ENCODE peak calls at places on chromosomes 2 and 18, in ten cellular contexts. One of them, this sample, is unnamed.

GRCh38 chr18:66707473-66707872 is 103.6 kb upstream of the CDH19 start:
- DNase-seq in fibroblast of villous mesenchyme: no peak
- DNase-seq in foreskin fibroblast: no peak
- DNase-seq in brain microvascular endothelial cell: no peak
- DNase-seq in CD8-positive, alpha-beta T cell: no peak
- DNase-seq in psoas muscle: no peak
- DNase-seq in adrenal gland: no peak
- DNase-seq in spleen: no peak
- DNase-seq in epithelial cell of esophagus: no peak
- DNase-seq in fibroblast of lung: no peak
- DNase-seq in this sample: no peak

GRCh38 chr18:79526468-79527460 is 131.0 kb downstream of the NFATC1 start:
- DNase-seq in fibroblast of villous mesenchyme: peak; percentile 24
- DNase-seq in fibroblast of lung: no peak
- DNase-seq in brain microvascular endothelial cell: no peak
- DNase-seq in foreskin fibroblast: no peak
- DNase-seq in epithelial cell of esophagus: no peak
- DNase-seq in spleen: peak; percentile 81
- DNase-seq in adrenal gland: no peak
- DNase-seq in psoas muscle: no peak
- DNase-seq in CD8-positive, alpha-beta T cell: no peak
- DNase-seq in this sample: no peak

GRCh38 chr2:177763532-177764265 is 308.9 kb downstream of the PDE11A start:
- DNase-seq in adrenal gland: peak; percentile 81
- DNase-seq in brain microvascular endothelial cell: peak; percentile 58
- DNase-seq in fibroblast of villous mesenchyme: peak; percentile 66
- DNase-seq in CD8-positive, alpha-beta T cell: peak; percentile 76
- DNase-seq in epithelial cell of esophagus: peak; percentile 76
- DNase-seq in fibroblast of lung: peak; percentile 54
- DNase-seq in foreskin fibroblast: peak; percentile 82
- DNase-seq in psoas muscle: peak; percentile 82
- DNase-seq in spleen: peak; percentile 88
- DNase-seq in this sample: no peak

GRCh38 chr18:76827205-76827885 is 5.0 kb downstream of the ZNF236 start:
- DNase-seq in foreskin fibroblast: peak; percentile 54
- DNase-seq in fibroblast of villous mesenchyme: no peak
- DNase-seq in brain microvascular endothelial cell: no peak
- DNase-seq in epithelial cell of esophagus: no peak
- DNase-seq in spleen: no peak
- DNase-seq in CD8-positive, alpha-beta T cell: no peak
- DNase-seq in psoas muscle: no peak
- DNase-seq in adrenal gland: no peak
- DNase-seq in fibroblast of lung: peak; percentile 30
- DNase-seq in this sample: no peak

GRCh38 chr2:216081-216480 is 47.8 kb downstream of the SH3YL1 start:
- DNase-seq in adrenal gland: no peak
- DNase-seq in fibroblast of lung: no peak
- DNase-seq in fibroblast of villous mesenchyme: no peak
- DNase-seq in CD8-positive, alpha-beta T cell: no peak
- DNase-seq in psoas muscle: no peak
- DNase-seq in foreskin fibroblast: peak; percentile 5
- DNase-seq in epithelial cell of esophagus: no peak
- DNase-seq in spleen: no peak
- DNase-seq in brain microvascular endothelial cell: no peak
- DNase-seq in this sample: no peak

GRCh38 chr2:113111823-113112287 is 15.5 kb upstream of the IL1RN start:
- DNase-seq in adrenal gland: no peak
- DNase-seq in fibroblast of villous mesenchyme: no peak
- DNase-seq in fibroblast of lung: no peak
- DNase-seq in brain microvascular endothelial cell: no peak
- DNase-seq in CD8-positive, alpha-beta T cell: no peak
- DNase-seq in psoas muscle: no peak
- DNase-seq in spleen: no peak
- DNase-seq in epithelial cell of esophagus: peak; percentile 83
- DNase-seq in foreskin fibroblast: no peak
- DNase-seq in this sample: no peak

GRCh38 chr2:176189666-176190641 is 1.5 kb downstream of the HOXD1 start:
- DNase-seq in foreskin fibroblast: no peak
- DNase-seq in brain microvascular endothelial cell: no peak
- DNase-seq in epithelial cell of esophagus: no peak
- DNase-seq in fibroblast of villous mesenchyme: no peak
- DNase-seq in CD8-positive, alpha-beta T cell: no peak
- DNase-seq in psoas muscle: no peak
- DNase-seq in adrenal gland: no peak
- DNase-seq in spleen: no peak
- DNase-seq in fibroblast of lung: no peak
- DNase-seq in this sample: no peak

GRCh38 chr2:31784868-31785267 is 204.1 kb upstream of the SRD5A2 start:
- DNase-seq in fibroblast of lung: no peak
- DNase-seq in CD8-positive, alpha-beta T cell: no peak
- DNase-seq in brain microvascular endothelial cell: no peak
- DNase-seq in psoas muscle: no peak
- DNase-seq in adrenal gland: no peak
- DNase-seq in epithelial cell of esophagus: no peak
- DNase-seq in fibroblast of villous mesenchyme: no peak
- DNase-seq in spleen: no peak
- DNase-seq in foreskin fibroblast: no peak
- DNase-seq in this sample: no peak

GRCh38 chr2:38740851-38741541 is 10.2 kb downstream of the SRSF7 start:
- DNase-seq in spleen: no peak
- DNase-seq in fibroblast of villous mesenchyme: peak; percentile 48
- DNase-seq in foreskin fibroblast: peak; percentile 65
- DNase-seq in CD8-positive, alpha-beta T cell: no peak
- DNase-seq in fibroblast of lung: peak; percentile 24
- DNase-seq in psoas muscle: no peak
- DNase-seq in epithelial cell of esophagus: peak; percentile 27
- DNase-seq in brain microvascular endothelial cell: no peak
- DNase-seq in adrenal gland: peak; percentile 50
- DNase-seq in this sample: peak; percentile 15

GRCh38 chr18:45456076-45457066 is 158.9 kb upstream of the SLC14A2 start:
- DNase-seq in fibroblast of villous mesenchyme: no peak
- DNase-seq in brain microvascular endothelial cell: no peak
- DNase-seq in epithelial cell of esophagus: no peak
- DNase-seq in CD8-positive, alpha-beta T cell: no peak
- DNase-seq in foreskin fibroblast: peak; percentile 3
- DNase-seq in fibroblast of lung: no peak
- DNase-seq in psoas muscle: peak; percentile 54
- DNase-seq in adrenal gland: no peak
- DNase-seq in spleen: no peak
- DNase-seq in this sample: no peak

GRCh38 chr2:240968731-240969624 is 29.4 kb upstream of the SNED1 start:
- DNase-seq in brain microvascular endothelial cell: no peak
- DNase-seq in CD8-positive, alpha-beta T cell: no peak
- DNase-seq in foreskin fibroblast: peak; percentile 44
- DNase-seq in spleen: peak; percentile 74
- DNase-seq in fibroblast of villous mesenchyme: no peak
- DNase-seq in adrenal gland: peak; percentile 88
- DNase-seq in psoas muscle: peak; percentile 67
- DNase-seq in fibroblast of lung: no peak
- DNase-seq in epithelial cell of esophagus: no peak
- DNase-seq in this sample: no peak

GRCh38 chr18:70288171-70288850 is 534 bp upstream of the SOCS6 start:
- DNase-seq in adrenal gland: peak; percentile 59
- DNase-seq in fibroblast of villous mesenchyme: peak; percentile 36
- DNase-seq in foreskin fibroblast: peak; percentile 66
- DNase-seq in brain microvascular endothelial cell: no peak
- DNase-seq in CD8-positive, alpha-beta T cell: no peak
- DNase-seq in psoas muscle: peak; percentile 71
- DNase-seq in epithelial cell of esophagus: no peak
- DNase-seq in fibroblast of lung: peak; percentile 48
- DNase-seq in spleen: no peak
- DNase-seq in this sample: no peak

GRCh38 chr2:220528180-220528579 is 900.8 kb downstream of the SLC4A3 start:
- DNase-seq in foreskin fibroblast: peak; percentile 56
- DNase-seq in fibroblast of lung: peak; percentile 60
- DNase-seq in brain microvascular endothelial cell: no peak
- DNase-seq in fibroblast of villous mesenchyme: peak; percentile 39
- DNase-seq in epithelial cell of esophagus: peak; percentile 44
- DNase-seq in adrenal gland: no peak
- DNase-seq in psoas muscle: no peak
- DNase-seq in CD8-positive, alpha-beta T cell: no peak
- DNase-seq in spleen: no peak
- DNase-seq in this sample: no peak

GRCh38 chr2:130884503-130884902 is 47.8 kb downstream of the ARHGEF4 start:
- DNase-seq in foreskin fibroblast: no peak
- DNase-seq in CD8-positive, alpha-beta T cell: no peak
- DNase-seq in fibroblast of lung: no peak
- DNase-seq in spleen: no peak
- DNase-seq in adrenal gland: no peak
- DNase-seq in psoas muscle: no peak
- DNase-seq in fibroblast of villous mesenchyme: no peak
- DNase-seq in epithelial cell of esophagus: no peak
- DNase-seq in brain microvascular endothelial cell: no peak
- DNase-seq in this sample: no peak
- TF ChIP-seq CTCF in foreskin fibroblast: no peak
- TF ChIP-seq CTCF in CD8-positive, alpha-beta T cell: no peak
- TF ChIP-seq CTCF in fibroblast of lung: no peak
- TF ChIP-seq CTCF in spleen: no peak
- TF ChIP-seq CTCF in adrenal gland: no peak
- TF ChIP-seq CTCF in psoas muscle: no peak
- TF ChIP-seq CTCF in fibroblast of villous mesenchyme: no peak
- TF ChIP-seq CTCF in epithelial cell of esophagus: peak; percentile 12
- TF ChIP-seq CTCF in brain microvascular endothelial cell: no peak
- TF ChIP-seq CTCF in this sample: no peak

GRCh38 chr2:74374509-74375205 is 5.5 kb downstream of the DCTN1 start:
- DNase-seq in psoas muscle: peak; percentile 81
- DNase-seq in epithelial cell of esophagus: peak; percentile 84
- DNase-seq in brain microvascular endothelial cell: peak; percentile 63
- DNase-seq in fibroblast of villous mesenchyme: peak; percentile 76
- DNase-seq in CD8-positive, alpha-beta T cell: no peak
- DNase-seq in adrenal gland: peak; percentile 89
- DNase-seq in spleen: no peak
- DNase-seq in fibroblast of lung: peak; percentile 83
- DNase-seq in foreskin fibroblast: peak; percentile 91
- DNase-seq in this sample: peak; percentile 40
- H3K4me3 ChIP-seq in psoas muscle: peak overlapping the region; percentile 33
- H3K4me3 ChIP-seq in epithelial cell of esophagus: peak overlapping the region; percentile 20
- H3K4me3 ChIP-seq in brain microvascular endothelial cell: peak overlapping the region; percentile 41
- H3K4me3 ChIP-seq in fibroblast of villous mesenchyme: peak overlapping the region; percentile 46
- H3K4me3 ChIP-seq in CD8-positive, alpha-beta T cell: no peak overlapping the region
- H3K4me3 ChIP-seq in adrenal gland: no peak overlapping the region
- H3K4me3 ChIP-seq in spleen: no peak overlapping the region
- H3K4me3 ChIP-seq in fibroblast of lung: no peak overlapping the region
- H3K4me3 ChIP-seq in foreskin fibroblast: peak overlapping the region; percentile 39
- H3K4me3 ChIP-seq in this sample: no peak overlapping the region

GRCh38 chr18:23257153-23257552 is 121.9 kb downstream of the CABLES1 start:
- DNase-seq in epithelial cell of esophagus: no peak
- DNase-seq in foreskin fibroblast: no peak
- DNase-seq in CD8-positive, alpha-beta T cell: no peak
- DNase-seq in adrenal gland: no peak
- DNase-seq in spleen: no peak
- DNase-seq in brain microvascular endothelial cell: no peak
- DNase-seq in fibroblast of villous mesenchyme: no peak
- DNase-seq in fibroblast of lung: no peak
- DNase-seq in psoas muscle: no peak
- DNase-seq in this sample: no peak

GRCh38 chr18:23257686-23258565 is 122.6 kb downstream of the CABLES1 start:
- DNase-seq in CD8-positive, alpha-beta T cell: no peak
- DNase-seq in spleen: no peak
- DNase-seq in brain microvascular endothelial cell: peak; percentile 28
- DNase-seq in foreskin fibroblast: peak; percentile 52
- DNase-seq in fibroblast of lung: peak; percentile 61
- DNase-seq in psoas muscle: no peak
- DNase-seq in epithelial cell of esophagus: peak; percentile 71
- DNase-seq in fibroblast of villous mesenchyme: peak; percentile 63
- DNase-seq in adrenal gland: no peak
- DNase-seq in this sample: no peak

GRCh38 chr18:23258566-23259265 is 123.4 kb downstream of the CABLES1 start:
- DNase-seq in brain microvascular endothelial cell: no peak
- DNase-seq in epithelial cell of esophagus: no peak
- DNase-seq in psoas muscle: no peak
- DNase-seq in fibroblast of villous mesenchyme: no peak
- DNase-seq in CD8-positive, alpha-beta T cell: no peak
- DNase-seq in fibroblast of lung: no peak
- DNase-seq in foreskin fibroblast: no peak
- DNase-seq in adrenal gland: no peak
- DNase-seq in spleen: no peak
- DNase-seq in this sample: no peak

GRCh38 chr18:23260932-23261590 is 125.8 kb downstream of the CABLES1 start:
- DNase-seq in fibroblast of villous mesenchyme: no peak
- DNase-seq in CD8-positive, alpha-beta T cell: no peak
- DNase-seq in psoas muscle: no peak
- DNase-seq in foreskin fibroblast: no peak
- DNase-seq in spleen: no peak
- DNase-seq in fibroblast of lung: no peak
- DNase-seq in brain microvascular endothelial cell: no peak
- DNase-seq in adrenal gland: no peak
- DNase-seq in epithelial cell of esophagus: peak; percentile 33
- DNase-seq in this sample: no peak

DNA sequence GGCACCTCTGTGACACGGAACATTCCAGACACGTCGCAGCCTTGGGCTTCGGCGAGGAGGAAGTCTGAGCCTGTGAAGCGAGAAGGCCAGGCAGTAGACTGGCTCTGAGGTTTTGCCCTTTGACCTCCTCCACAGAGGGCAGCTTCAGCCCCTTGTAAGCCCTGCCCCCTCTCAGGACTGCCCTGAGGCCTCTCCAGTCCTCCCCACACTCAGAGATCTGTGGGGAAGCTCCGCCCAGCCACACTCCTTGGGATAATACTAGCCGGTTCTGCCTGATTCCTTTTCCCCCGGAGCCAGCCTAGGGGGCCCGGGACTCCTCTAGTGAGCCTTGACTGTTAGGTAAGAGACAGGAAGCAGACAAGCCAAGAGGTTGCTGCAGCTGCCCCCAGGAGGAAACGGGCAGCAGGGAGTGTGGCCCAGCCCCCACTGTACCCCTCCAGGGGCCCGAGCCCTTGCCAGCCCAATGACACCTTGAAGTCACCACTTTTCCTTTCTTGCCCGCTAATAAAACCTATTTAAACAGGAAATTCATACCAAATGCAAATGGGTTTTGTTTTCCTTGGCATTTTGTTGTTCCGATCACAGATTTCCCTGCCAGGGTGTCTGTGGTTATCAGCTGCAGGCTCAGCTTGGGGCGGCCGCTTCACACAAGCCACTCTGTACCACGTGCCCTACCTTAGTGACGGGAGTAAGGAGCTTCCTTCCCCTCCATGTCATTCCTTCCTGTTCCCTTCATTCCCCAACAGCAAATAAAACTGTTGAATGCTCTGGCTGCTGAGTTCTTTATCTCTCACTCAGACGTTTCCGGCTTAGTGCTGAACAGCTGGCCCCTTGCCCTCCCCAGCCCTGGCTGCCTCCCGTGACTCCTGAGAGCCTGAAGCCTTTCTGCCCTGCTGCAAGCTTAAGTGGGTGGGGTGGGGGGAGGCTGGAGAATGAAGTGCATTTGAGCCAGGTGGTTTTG is 124.7 kb downstream of the CABLES1 start:
- DNase-seq in fibroblast of villous mesenchyme: peak; percentile 96
- DNase-seq in psoas muscle: peak; percentile 83
- DNase-seq in fibroblast of lung: peak; percentile 85
- DNase-seq in epithelial cell of esophagus: peak; percentile 51
- DNase-seq in adrenal gland: peak; percentile 73
- DNase-seq in brain microvascular endothelial cell: peak; percentile 75
- DNase-seq in CD8-positive, alpha-beta T cell: peak; percentile 40
- DNase-seq in foreskin fibroblast: peak; percentile 84
- DNase-seq in spleen: peak; percentile 86
- DNase-seq in this sample: peak; percentile 59
- TF ChIP-seq CTCF in fibroblast of villous mesenchyme: no peak
- TF ChIP-seq CTCF in psoas muscle: no peak
- TF ChIP-seq CTCF in fibroblast of lung: no peak
- TF ChIP-seq CTCF in epithelial cell of esophagus: no peak
- TF ChIP-seq CTCF in adrenal gland: no peak
- TF ChIP-seq CTCF in brain microvascular endothelial cell: no peak
- TF ChIP-seq CTCF in CD8-positive, alpha-beta T cell: no peak
- TF ChIP-seq CTCF in foreskin fibroblast: no peak
- TF ChIP-seq CTCF in spleen: no peak
- TF ChIP-seq CTCF in this sample: no peak

GRCh38 chr2:85135066-85135914 is 2.1 kb downstream of the TCF7L1 start:
- DNase-seq in foreskin fibroblast: no peak
- DNase-seq in CD8-positive, alpha-beta T cell: no peak
- DNase-seq in brain microvascular endothelial cell: no peak
- DNase-seq in fibroblast of lung: no peak
- DNase-seq in adrenal gland: no peak
- DNase-seq in fibroblast of villous mesenchyme: no peak
- DNase-seq in spleen: no peak
- DNase-seq in epithelial cell of esophagus: peak; percentile 44
- DNase-seq in psoas muscle: no peak
- DNase-seq in this sample: no peak
- H3K4me3 ChIP-seq in foreskin fibroblast: peak overlapping the region; percentile 84
- H3K4me3 ChIP-seq in CD8-positive, alpha-beta T cell: no peak overlapping the region
- H3K4me3 ChIP-seq in brain microvascular endothelial cell: peak overlapping the region; percentile 73
- H3K4me3 ChIP-seq in fibroblast of lung: peak overlapping the region; percentile 70
- H3K4me3 ChIP-seq in adrenal gland: no peak overlapping the region
- H3K4me3 ChIP-seq in fibroblast of villous mesenchyme: peak overlapping the region; percentile 73
- H3K4me3 ChIP-seq in spleen: no peak overlapping the region
- H3K4me3 ChIP-seq in epithelial cell of esophagus: peak overlapping the region; percentile 85
- H3K4me3 ChIP-seq in psoas muscle: peak overlapping the region; percentile 85
- H3K4me3 ChIP-seq in this sample: no peak overlapping the region

This sample was measured in HFF-Myc.